ENCODE peak calls at places on chromosome 9, in five cellular contexts. X is suprapubic skin, H is transverse colon, Y is Panc1, O is HepG2. L is an unnamed sample.

GRCh38 chr9:136079916-136080246 is 15.2 kb downstream of the NACC2 start:
- DNase-seq in X (no peak), H (no peak), Y (no peak), O (no peak), L (peak)

GRCh38 chr9:27162045-27162444 is 53.0 kb downstream of the TEK start:
- DNase-seq in X (no peak), H (no peak), Y (no peak), O (no peak), L (no peak)

GRCh38 chr9:128923493-128923883 is 2.7 kb downstream of the PHYHD1 start:
- DNase-seq in X (no peak), H (no peak), Y (no peak), O (no peak), L (no peak)

GRCh38 chr9:116686693-116687073 is 422 bp upstream of the TRIM32 start:
- DNase-seq in X (no peak), H (no peak), Y (peak), O (peak), L (no peak)

GRCh38 chr9:878239-878638 is 36.7 kb downstream of the DMRT1 start:
- DNase-seq in X (no peak), H (peak), Y (no peak), O (no peak), L (no peak)

GRCh38 chr9:33147770-33148169 is 19.4 kb downstream of the B4GALT1 start:
- DNase-seq in X (no peak), H (peak), Y (no peak), O (no peak), L (no peak)

GRCh38 chr9:129109952-129110739 is 447 bp downstream of the CRAT start:
- DNase-seq in X (peak), H (peak), Y (no peak), O (peak), L (no peak)

GRCh38 chr9:97990259-97990658 is 7.1 kb downstream of the ANP32B start:
- DNase-seq in X (no peak), H (no peak), Y (no peak), O (no peak), L (no peak)

GRCh38 chr9:121082075-121082474 is 7.3 kb downstream of the CNTRL start:
- DNase-seq in X (no peak), H (no peak), Y (no peak), O (no peak), L (no peak)

GRCh38 chr9:37437616-37438015 is 15.1 kb downstream of the GRHPR start:
- DNase-seq in X (no peak), H (no peak), Y (no peak), O (no peak), L (no peak)

GRCh38 chr9:11011696-11012095 is 398.9 kb upstream of the PTPRD start:
- DNase-seq in X (no peak), H (no peak), Y (no peak), O (no peak), L (no peak)

GRCh38 chr9:3894764-3895163 is 369.0 kb upstream of the RFX3 start:
- DNase-seq in X (no peak), H (no peak), Y (no peak), O (no peak), L (no peak)

GRCh38 chr9:87751423-87751822 is 25.5 kb downstream of the CTSL start:
- DNase-seq in X (no peak), H (no peak), Y (no peak), O (no peak), L (no peak)

GRCh38 chr9:36714161-36714560 is 141.5 kb downstream of the MELK start:
- DNase-seq in X (no peak), H (no peak), Y (no peak), O (no peak), L (no peak)

GRCh38 chr9:81489048-81489447 is 200.3 kb downstream of the TLE1 start:
- DNase-seq in X (no peak), H (no peak), Y (no peak), O (no peak), L (no peak)

GRCh38 chr9:114344188-114344566 is 14.5 kb downstream of the ORM2 start:
- DNase-seq in X (no peak), H (no peak), Y (no peak), O (no peak), L (no peak)
- TF ChIP-seq POLR2AphosphoS5 in X (no peak), H (no peak), Y (no peak), O (no peak), L (no peak)

GRCh38 chr9:134396825-134397224 is 70.6 kb downstream of the RXRA start:
- DNase-seq in X (no peak), H (no peak), Y (no peak), O (no peak), L (no peak)
- H3K4me3 ChIP-seq in X (no peak), H (no peak), Y (no peak), O (no peak), L (no peak)

GRCh38 chr9:84480071-84480470 is 139.5 kb upstream of the SLC28A3 start:
- DNase-seq in X (no peak), H (no peak), Y (no peak), O (no peak), L (no peak)

GRCh38 chr9:84481819-84482218 is 141.3 kb upstream of the SLC28A3 start:
- DNase-seq in X (no peak), H (no peak), Y (no peak), O (no peak), L (no peak)

DNA sequence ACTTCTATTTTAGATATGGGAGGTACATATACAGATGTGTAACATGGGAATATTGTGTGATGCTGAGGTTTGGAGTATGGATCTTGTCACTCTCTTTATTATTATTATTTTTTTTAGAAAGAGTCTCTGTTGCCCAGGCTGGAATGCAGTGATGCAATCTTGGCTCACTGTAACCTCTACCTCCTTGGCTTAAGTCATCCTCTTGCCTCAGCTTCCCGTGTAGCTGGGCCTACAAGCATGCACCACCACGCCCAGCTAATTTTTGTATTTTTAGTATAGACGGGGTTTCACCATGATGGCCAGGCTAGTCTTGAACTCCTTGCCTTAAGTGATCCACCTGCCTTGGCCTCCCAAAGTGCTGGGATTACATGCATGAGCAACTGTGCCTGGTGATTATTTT is 138.4 kb upstream of the SLC28A3 start:
- DNase-seq in X (no peak), H (no peak), Y (no peak), O (no peak), L (no peak)
- TF ChIP-seq CTCF in X (no peak), H (no peak), Y (no peak), O (no peak), L (no peak)

GRCh38 chr9:78967557-78968212 is 604.1 kb upstream of the TLE4 start:
- DNase-seq in X (no peak), H (no peak), Y (no peak), O (peak), L (no peak)

GRCh38 chr9:78970375-78970774 is 601.4 kb upstream of the TLE4 start:
- DNase-seq in X (no peak), H (no peak), Y (no peak), O (no peak), L (no peak)

GRCh38 chr9:78972303-78973002 is 599.3 kb upstream of the TLE4 start:
- DNase-seq in X (no peak), H (no peak), Y (no peak), O (no peak), L (no peak)

GRCh38 chr9:78973906-78974305 is 597.9 kb upstream of the TLE4 start:
- DNase-seq in X (no peak), H (no peak), Y (no peak), O (no peak), L (no peak)

GRCh38 chr9:78971505-78971904 is 600.3 kb upstream of the TLE4 start:
- DNase-seq in X (no peak), H (no peak), Y (no peak), O (no peak), L (no peak)
- TF ChIP-seq POLR2AphosphoS5 in X (no peak), H (no peak), Y (no peak), O (no peak), L (no peak)

GRCh38 chr9:130915096-130915447 is 18.5 kb upstream of the QRFP start:
- DNase-seq in X (no peak), H (no peak), Y (no peak), O (no peak), L (no peak)

GRCh38 chr9:130913599-130914416 is 17.2 kb upstream of the QRFP start:
- DNase-seq in X (no peak), H (no peak), Y (no peak), O (no peak), L (no peak)

GRCh38 chr9:130914417-130915095 is 17.9 kb upstream of the QRFP start:
- DNase-seq in X (no peak), H (no peak), Y (no peak), O (no peak), L (no peak)

GRCh38 chr9:130911254-130912049 is 14.8 kb upstream of the QRFP start:
- DNase-seq in X (no peak), H (no peak), Y (no peak), O (no peak), L (no peak)

DNA sequence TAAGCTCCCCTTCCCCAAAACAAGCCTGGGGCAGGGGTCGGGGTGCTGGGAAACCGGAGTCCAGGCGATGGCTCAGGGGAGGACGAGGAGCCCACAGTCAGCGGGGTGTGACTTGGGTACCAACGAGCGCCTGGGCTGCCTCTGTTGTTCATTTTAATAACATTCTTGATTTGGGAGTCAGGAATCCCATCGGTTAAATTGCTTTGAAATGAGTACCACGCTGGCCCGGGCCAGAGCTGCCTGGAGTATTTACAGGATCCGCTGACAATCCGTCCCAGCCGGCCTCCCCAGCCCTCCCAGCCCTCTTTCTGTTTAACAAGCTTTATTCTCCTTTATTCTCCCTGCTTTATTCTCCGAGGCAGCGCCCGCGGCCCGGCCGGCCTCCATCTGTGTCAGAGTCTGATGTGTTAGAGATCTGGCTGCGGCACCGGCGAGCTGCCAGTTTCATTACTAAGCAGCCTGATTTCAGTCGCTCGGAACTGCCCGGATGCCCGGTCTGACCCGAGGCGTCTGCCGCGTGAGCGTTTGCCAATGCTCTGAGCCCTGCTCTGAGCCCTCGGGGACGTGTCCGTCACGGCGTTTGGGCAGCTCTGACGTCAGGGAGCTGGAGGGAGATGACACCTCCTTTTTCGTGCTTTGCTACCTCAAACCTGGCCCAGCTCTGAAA is 16.5 kb upstream of the QRFP start:
- DNase-seq in X (no peak), H (no peak), Y (no peak), O (no peak), L (no peak)
- H3K4me3 ChIP-seq in X (peak), H (peak), Y (no peak), O (no peak), L (no peak)

GRCh38 chr9:96150324-96151023 is 151.5 kb downstream of the HSD17B3 start:
- DNase-seq in X (no peak), H (peak), Y (no peak), O (no peak), L (peak)
- TF ChIP-seq CTCF in X (no peak), H (no peak), Y (no peak), O (no peak), L (no peak)

GRCh38 chr9:133884907-133885744 is 107.0 kb downstream of the VAV2 start:
- DNase-seq in X (no peak), H (no peak), Y (no peak), O (peak), L (no peak)
- TF ChIP-seq POLR2AphosphoS5 in X (no peak), H (no peak), Y (no peak), O (peak), L (no peak)

GRCh38 chr9:18796871-18797270 is 236.1 kb downstream of the SAXO1 start:
- DNase-seq in X (no peak), H (no peak), Y (no peak), O (no peak), L (no peak)

GRCh38 chr9:18798106-18798505 is 234.9 kb downstream of the SAXO1 start:
- DNase-seq in X (no peak), H (no peak), Y (no peak), O (no peak), L (no peak)

GRCh38 chr9:18799420-18799819 is 233.6 kb downstream of the SAXO1 start:
- DNase-seq in X (no peak), H (no peak), Y (no peak), O (no peak), L (no peak)

GRCh38 chr9:18800579-18800978 is 232.4 kb downstream of the SAXO1 start:
- DNase-seq in X (no peak), H (no peak), Y (no peak), O (no peak), L (no peak)

DNA sequence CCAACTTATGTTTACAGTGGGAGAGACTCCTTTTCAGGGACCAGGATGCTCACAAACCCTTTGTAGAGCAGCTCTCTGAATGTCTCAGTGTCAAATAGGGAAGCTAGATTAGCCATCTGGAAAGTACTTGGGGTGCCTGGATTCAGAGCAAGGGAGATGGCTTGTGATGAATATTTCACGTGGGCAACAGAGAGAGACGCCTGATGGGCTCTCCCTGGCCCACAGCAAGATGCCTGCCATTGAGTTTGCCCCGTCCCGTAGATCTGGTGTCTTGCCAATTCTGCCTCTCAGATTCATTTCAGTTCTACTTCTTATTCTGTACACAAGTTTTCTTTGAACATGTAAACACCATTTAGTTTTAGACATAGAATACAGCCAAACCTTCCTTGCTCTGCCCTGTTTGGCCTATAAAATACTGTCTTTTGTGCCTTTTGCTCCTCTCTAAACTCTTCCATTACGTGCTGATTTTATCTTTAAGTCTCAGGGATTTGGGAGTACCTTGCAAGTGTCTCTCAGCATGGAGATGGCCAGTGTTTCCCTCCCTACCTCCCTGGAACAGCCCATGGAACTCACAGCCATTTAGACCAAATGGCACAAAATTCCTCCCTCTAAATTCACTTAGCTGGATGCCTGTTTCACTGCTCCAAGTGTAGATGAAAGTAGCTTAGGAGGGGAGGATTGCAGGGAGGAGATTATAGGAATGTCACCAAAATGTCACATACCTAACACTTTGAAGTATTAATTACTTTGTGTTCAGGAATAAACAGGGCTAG is 234.3 kb downstream of the SAXO1 start:
- DNase-seq in X (no peak), H (no peak), Y (no peak), O (no peak), L (no peak)
- H3K4me3 ChIP-seq in X (no peak), H (no peak), Y (no peak), O (no peak), L (no peak)

DNA sequence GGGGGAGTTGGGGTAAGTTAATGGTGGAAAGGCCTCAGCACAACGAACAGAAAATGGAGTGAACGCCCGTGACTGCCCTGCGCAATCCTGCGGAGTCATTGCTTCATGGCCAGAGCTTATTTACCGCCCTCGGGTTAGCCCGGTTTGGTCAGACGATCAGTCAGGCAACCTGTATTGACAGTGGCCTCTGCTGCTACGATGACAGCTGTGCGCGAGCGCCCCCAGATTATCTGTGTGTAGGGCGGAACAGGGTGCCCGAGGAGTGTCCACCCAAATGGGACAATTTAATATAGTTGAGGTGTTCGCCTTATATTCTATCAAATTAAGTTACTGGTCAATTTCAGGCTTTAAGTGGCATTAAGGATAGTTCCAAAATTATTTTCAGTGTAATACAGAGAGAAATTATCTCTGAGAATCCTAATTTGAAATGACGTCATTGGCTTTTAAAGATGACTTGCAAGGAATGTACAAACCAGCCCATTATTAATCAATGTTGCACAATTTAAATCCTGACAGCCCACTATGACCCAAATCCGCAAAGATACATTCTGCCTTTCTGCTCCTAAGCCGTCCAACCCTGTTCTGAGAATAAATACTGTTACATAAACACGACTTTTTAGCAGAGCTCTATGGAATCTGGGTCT is 879 bp upstream of the UBQLN1 start:
- DNase-seq in X (peak), H (peak), Y (no peak), O (peak), L (peak)
- TF ChIP-seq CTCF in X (no peak), H (no peak), Y (peak), O (peak), L (no peak)

DNA sequence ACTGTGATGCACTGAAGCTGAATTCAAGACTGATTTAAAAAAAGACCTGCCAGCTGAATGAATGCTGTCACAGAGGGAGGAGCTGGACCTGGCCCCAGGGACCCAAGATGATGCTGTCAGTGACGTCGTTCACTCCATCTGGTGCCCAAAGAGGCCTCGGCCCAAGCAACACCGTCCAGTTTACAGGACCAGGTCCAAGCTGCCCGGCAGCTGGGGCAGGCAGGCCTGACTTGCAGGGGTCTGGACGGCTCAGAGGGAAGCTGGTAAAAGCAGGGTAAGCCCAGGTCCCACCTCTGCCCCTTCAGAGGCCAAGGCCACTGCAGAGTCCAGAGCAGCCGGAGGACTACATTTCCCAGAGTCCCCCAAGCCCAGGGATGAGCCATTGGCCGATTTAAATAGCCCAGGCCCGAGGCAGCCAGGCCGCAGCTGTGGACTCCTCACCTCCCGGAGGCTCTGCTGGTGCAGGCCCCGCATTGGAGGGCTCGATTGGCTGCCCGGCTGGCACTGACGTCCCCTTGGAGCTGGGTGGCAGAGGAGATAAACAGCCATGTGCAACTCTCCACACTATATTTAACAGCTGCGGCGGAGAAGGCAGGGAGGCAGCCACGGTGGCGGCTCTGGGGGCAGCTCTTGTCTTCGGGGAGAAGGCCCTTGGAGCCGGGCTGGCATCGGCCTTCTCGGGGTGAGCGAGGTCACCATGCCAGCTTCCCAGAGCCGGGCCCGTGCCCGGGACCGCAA is at the start of gene PLPP7:
- DNase-seq in X (no peak), H (peak), Y (no peak), O (peak), L (no peak)
- TF ChIP-seq POLR2AphosphoS5 in X (no peak), H (no peak), Y (no peak), O (no peak), L (no peak)

L was measured in HL-60.